ENCODE peak calls at places on chromosomes 7 and 10, in seven cellular contexts. One of them, this sample, is unnamed.

GRCh38 chr7:143906176-143906575 is 4.2 kb upstream of the TCAF1 start:
- DNase-seq in tibial nerve: no peak
- DNase-seq in hepatocyte: no peak
- DNase-seq in fibroblast of lung: no peak
- DNase-seq in transverse colon: no peak
- DNase-seq in CD4-positive, alpha-beta T cell: no peak
- DNase-seq in HCT116: no peak
- DNase-seq in this sample: no peak

GRCh38 chr10:126130291-126130710 is 233.9 kb downstream of the FANK1 start:
- DNase-seq in tibial nerve: peak; percentile 17
- DNase-seq in hepatocyte: no peak
- DNase-seq in fibroblast of lung: peak; percentile 69
- DNase-seq in transverse colon: no peak
- DNase-seq in CD4-positive, alpha-beta T cell: no peak
- DNase-seq in HCT116: no peak
- DNase-seq in this sample: peak; percentile 75

GRCh38 chr10:27642023-27642589 is 103.5 kb downstream of the MKX start:
- DNase-seq in tibial nerve: no peak
- DNase-seq in hepatocyte: no peak
- DNase-seq in fibroblast of lung: no peak
- DNase-seq in transverse colon: no peak
- DNase-seq in CD4-positive, alpha-beta T cell: no peak
- DNase-seq in HCT116: no peak
- DNase-seq in this sample: no peak

GRCh38 chr7:138243430-138243829 is 167.2 kb downstream of the AKR1D1 start:
- DNase-seq in tibial nerve: no peak
- DNase-seq in hepatocyte: peak; percentile 65
- DNase-seq in fibroblast of lung: peak; percentile 70
- DNase-seq in transverse colon: no peak
- DNase-seq in CD4-positive, alpha-beta T cell: no peak
- DNase-seq in HCT116: no peak
- DNase-seq in this sample: no peak

GRCh38 chr7:24817339-24817738 is 60.1 kb upstream of the GSDME start:
- DNase-seq in tibial nerve: no peak
- DNase-seq in hepatocyte: no peak
- DNase-seq in fibroblast of lung: peak; percentile 20
- DNase-seq in transverse colon: no peak
- DNase-seq in CD4-positive, alpha-beta T cell: no peak
- DNase-seq in HCT116: no peak
- DNase-seq in this sample: no peak

GRCh38 chr7:157416011-157416410 is 79.2 kb downstream of the DNAJB6 start:
- DNase-seq in tibial nerve: no peak
- DNase-seq in hepatocyte: no peak
- DNase-seq in fibroblast of lung: no peak
- DNase-seq in transverse colon: no peak
- DNase-seq in CD4-positive, alpha-beta T cell: no peak
- DNase-seq in HCT116: no peak
- DNase-seq in this sample: no peak

GRCh38 chr10:89151857-89152256 is 55.3 kb downstream of the CH25H start:
- DNase-seq in tibial nerve: no peak
- DNase-seq in hepatocyte: no peak
- DNase-seq in fibroblast of lung: peak; percentile 93
- DNase-seq in transverse colon: no peak
- DNase-seq in CD4-positive, alpha-beta T cell: no peak
- DNase-seq in HCT116: no peak
- DNase-seq in this sample: no peak

GRCh38 chr10:1779796-1780195 is 42.5 kb upstream of the ADARB2 start:
- DNase-seq in tibial nerve: no peak
- DNase-seq in hepatocyte: no peak
- DNase-seq in fibroblast of lung: no peak
- DNase-seq in transverse colon: no peak
- DNase-seq in CD4-positive, alpha-beta T cell: no peak
- DNase-seq in HCT116: no peak
- DNase-seq in this sample: no peak

GRCh38 chr10:44752451-44753441 is 158.4 kb upstream of the TMEM72 start:
- DNase-seq in tibial nerve: no peak
- DNase-seq in hepatocyte: no peak
- DNase-seq in fibroblast of lung: peak; percentile 100
- DNase-seq in transverse colon: no peak
- DNase-seq in CD4-positive, alpha-beta T cell: no peak
- DNase-seq in HCT116: no peak
- DNase-seq in this sample: no peak

GRCh38 chr7:144513332-144513731 is 109.8 kb upstream of the NOBOX start:
- DNase-seq in tibial nerve: no peak
- DNase-seq in hepatocyte: peak; percentile 35
- DNase-seq in fibroblast of lung: no peak
- DNase-seq in transverse colon: no peak
- DNase-seq in CD4-positive, alpha-beta T cell: no peak
- DNase-seq in HCT116: peak; percentile 35
- DNase-seq in this sample: no peak

GRCh38 chr7:47584128-47584865 is 2.4 kb upstream of the TNS3 start:
- DNase-seq in tibial nerve: no peak
- DNase-seq in hepatocyte: no peak
- DNase-seq in fibroblast of lung: no peak
- DNase-seq in transverse colon: no peak
- DNase-seq in CD4-positive, alpha-beta T cell: no peak
- DNase-seq in HCT116: no peak
- DNase-seq in this sample: no peak

GRCh38 chr7:2191026-2191425 is 41.7 kb downstream of the MAD1L1 start:
- DNase-seq in tibial nerve: no peak
- DNase-seq in hepatocyte: no peak
- DNase-seq in fibroblast of lung: peak; percentile 66
- DNase-seq in transverse colon: no peak
- DNase-seq in CD4-positive, alpha-beta T cell: no peak
- DNase-seq in HCT116: no peak
- DNase-seq in this sample: no peak

GRCh38 chr10:43218951-43219837 is 47.7 kb downstream of the RASGEF1A start:
- DNase-seq in tibial nerve: no peak
- DNase-seq in hepatocyte: no peak
- DNase-seq in fibroblast of lung: no peak
- DNase-seq in transverse colon: no peak
- DNase-seq in CD4-positive, alpha-beta T cell: no peak
- DNase-seq in HCT116: no peak
- DNase-seq in this sample: no peak

GRCh38 chr7:135258585-135258984 is 24.9 kb downstream of the STRA8 start:
- DNase-seq in tibial nerve: no peak
- DNase-seq in hepatocyte: no peak
- DNase-seq in fibroblast of lung: no peak
- DNase-seq in transverse colon: no peak
- DNase-seq in CD4-positive, alpha-beta T cell: no peak
- DNase-seq in HCT116: no peak
- DNase-seq in this sample: no peak

GRCh38 chr10:92574545-92575377 is 868 bp upstream of the IDE start:
- DNase-seq in tibial nerve: no peak
- DNase-seq in hepatocyte: no peak
- DNase-seq in fibroblast of lung: no peak
- DNase-seq in transverse colon: no peak
- DNase-seq in CD4-positive, alpha-beta T cell: no peak
- DNase-seq in HCT116: no peak
- DNase-seq in this sample: no peak

GRCh38 chr10:109914966-109915365 is 8.3 kb downstream of the XPNPEP1 start:
- DNase-seq in tibial nerve: no peak
- DNase-seq in hepatocyte: peak; percentile 83
- DNase-seq in fibroblast of lung: peak; percentile 97
- DNase-seq in transverse colon: peak; percentile 54
- DNase-seq in CD4-positive, alpha-beta T cell: no peak
- DNase-seq in HCT116: peak; percentile 62
- DNase-seq in this sample: no peak

GRCh38 chr10:88913157-88913556 is 33.1 kb downstream of the STAMBPL1 start:
- DNase-seq in tibial nerve: no peak
- DNase-seq in hepatocyte: peak; percentile 13
- DNase-seq in fibroblast of lung: no peak
- DNase-seq in transverse colon: no peak
- DNase-seq in CD4-positive, alpha-beta T cell: no peak
- DNase-seq in HCT116: no peak
- DNase-seq in this sample: no peak

GRCh38 chr10:1638889-1639418 is 98.4 kb downstream of the ADARB2 start:
- DNase-seq in tibial nerve: no peak
- DNase-seq in hepatocyte: no peak
- DNase-seq in fibroblast of lung: no peak
- DNase-seq in transverse colon: no peak
- DNase-seq in CD4-positive, alpha-beta T cell: no peak
- DNase-seq in HCT116: no peak
- DNase-seq in this sample: peak; percentile 49

GRCh38 chr7:106788637-106789036 is 76.4 kb upstream of the PIK3CG start:
- DNase-seq in tibial nerve: no peak
- DNase-seq in hepatocyte: no peak
- DNase-seq in fibroblast of lung: no peak
- DNase-seq in transverse colon: no peak
- DNase-seq in CD4-positive, alpha-beta T cell: no peak
- DNase-seq in HCT116: no peak
- DNase-seq in this sample: no peak

GRCh38 chr10:28806951-28807759 is 129.8 kb downstream of the BAMBI start:
- DNase-seq in tibial nerve: no peak
- DNase-seq in hepatocyte: no peak
- DNase-seq in fibroblast of lung: no peak
- DNase-seq in transverse colon: no peak
- DNase-seq in CD4-positive, alpha-beta T cell: no peak
- DNase-seq in HCT116: no peak
- DNase-seq in this sample: no peak

GRCh38 chr7:11327633-11328032 is 354.0 kb downstream of the PHF14 start:
- DNase-seq in tibial nerve: no peak
- DNase-seq in hepatocyte: no peak
- DNase-seq in fibroblast of lung: peak; percentile 13
- DNase-seq in transverse colon: no peak
- DNase-seq in CD4-positive, alpha-beta T cell: no peak
- DNase-seq in HCT116: no peak
- DNase-seq in this sample: no peak

GRCh38 chr10:97755718-97756117 is 16.1 kb downstream of the SFRP5 start:
- DNase-seq in tibial nerve: no peak
- DNase-seq in hepatocyte: no peak
- DNase-seq in fibroblast of lung: no peak
- DNase-seq in transverse colon: no peak
- DNase-seq in CD4-positive, alpha-beta T cell: no peak
- DNase-seq in HCT116: no peak
- DNase-seq in this sample: no peak

GRCh38 chr7:49187543-49188268 is 263.4 kb downstream of the CDC14C start:
- DNase-seq in tibial nerve: no peak
- DNase-seq in hepatocyte: no peak
- DNase-seq in fibroblast of lung: no peak
- DNase-seq in transverse colon: no peak
- DNase-seq in CD4-positive, alpha-beta T cell: no peak
- DNase-seq in HCT116: no peak
- DNase-seq in this sample: no peak

GRCh38 chr10:19979628-19980027 is 163.4 kb downstream of the PLXDC2 start:
- DNase-seq in tibial nerve: no peak
- DNase-seq in hepatocyte: no peak
- DNase-seq in fibroblast of lung: peak; percentile 45
- DNase-seq in transverse colon: no peak
- DNase-seq in CD4-positive, alpha-beta T cell: no peak
- DNase-seq in HCT116: no peak
- DNase-seq in this sample: no peak

GRCh38 chr10:64505496-64505895 is 984.3 kb downstream of the REEP3 start:
- DNase-seq in tibial nerve: no peak
- DNase-seq in hepatocyte: no peak
- DNase-seq in fibroblast of lung: no peak
- DNase-seq in transverse colon: no peak
- DNase-seq in CD4-positive, alpha-beta T cell: no peak
- DNase-seq in HCT116: no peak
- DNase-seq in this sample: no peak

GRCh38 chr10:115390607-115391006 is 297.4 kb downstream of the ATRNL1 start:
- DNase-seq in tibial nerve: no peak
- DNase-seq in hepatocyte: no peak
- DNase-seq in fibroblast of lung: no peak
- DNase-seq in transverse colon: no peak
- DNase-seq in CD4-positive, alpha-beta T cell: no peak
- DNase-seq in HCT116: no peak
- DNase-seq in this sample: no peak

GRCh38 chr7:114048386-114049235 is 129.8 kb upstream of the PPP1R3A start:
- DNase-seq in tibial nerve: no peak
- DNase-seq in hepatocyte: peak; percentile 11
- DNase-seq in fibroblast of lung: peak; percentile 45
- DNase-seq in transverse colon: no peak
- DNase-seq in CD4-positive, alpha-beta T cell: no peak
- DNase-seq in HCT116: no peak
- DNase-seq in this sample: no peak

GRCh38 chr7:47878662-47879061 is 69.6 kb downstream of the PKD1L1 start:
- DNase-seq in tibial nerve: no peak
- DNase-seq in hepatocyte: no peak
- DNase-seq in fibroblast of lung: no peak
- DNase-seq in transverse colon: no peak
- DNase-seq in CD4-positive, alpha-beta T cell: no peak
- DNase-seq in HCT116: no peak
- DNase-seq in this sample: no peak

GRCh38 chr10:48749254-48749787 is 64.6 kb downstream of the WDFY4 start:
- DNase-seq in tibial nerve: no peak
- DNase-seq in hepatocyte: no peak
- DNase-seq in fibroblast of lung: no peak
- DNase-seq in transverse colon: no peak
- DNase-seq in CD4-positive, alpha-beta T cell: no peak
- DNase-seq in HCT116: no peak
- DNase-seq in this sample: peak; percentile 40
- H3K9me3 ChIP-seq in tibial nerve: no peaks in the 10 kb centered on the region
- H3K9me3 ChIP-seq in hepatocyte: no peaks in the 10 kb centered on the region
- H3K9me3 ChIP-seq in fibroblast of lung: no peaks in the 10 kb centered on the region
- H3K9me3 ChIP-seq in transverse colon: no peaks in the 10 kb centered on the region
- H3K9me3 ChIP-seq in CD4-positive, alpha-beta T cell: no peaks in the 10 kb centered on the region
- H3K9me3 ChIP-seq in HCT116: no peaks in the 10 kb centered on the region
- H3K9me3 ChIP-seq in this sample: no peaks in the 10 kb centered on the region

GRCh38 chr7:71349583-71350481 is 217.9 kb downstream of the GALNT17 start:
- DNase-seq in tibial nerve: no peak
- DNase-seq in hepatocyte: no peak
- DNase-seq in fibroblast of lung: no peak
- DNase-seq in transverse colon: no peak
- DNase-seq in CD4-positive, alpha-beta T cell: no peak
- DNase-seq in HCT116: no peak
- DNase-seq in this sample: no peak
- H3K9me3 ChIP-seq in tibial nerve: no peaks in the 10 kb centered on the region
- H3K9me3 ChIP-seq in hepatocyte: no peaks in the 10 kb centered on the region
- H3K9me3 ChIP-seq in fibroblast of lung: no peaks in the 10 kb centered on the region
- H3K9me3 ChIP-seq in transverse colon: no peaks in the 10 kb centered on the region
- H3K9me3 ChIP-seq in CD4-positive, alpha-beta T cell: no peaks in the 10 kb centered on the region
- H3K9me3 ChIP-seq in HCT116: peaks cover 22% of the 10 kb centered on the region
- H3K9me3 ChIP-seq in this sample: peaks cover 9% of the 10 kb centered on the region

DNA sequence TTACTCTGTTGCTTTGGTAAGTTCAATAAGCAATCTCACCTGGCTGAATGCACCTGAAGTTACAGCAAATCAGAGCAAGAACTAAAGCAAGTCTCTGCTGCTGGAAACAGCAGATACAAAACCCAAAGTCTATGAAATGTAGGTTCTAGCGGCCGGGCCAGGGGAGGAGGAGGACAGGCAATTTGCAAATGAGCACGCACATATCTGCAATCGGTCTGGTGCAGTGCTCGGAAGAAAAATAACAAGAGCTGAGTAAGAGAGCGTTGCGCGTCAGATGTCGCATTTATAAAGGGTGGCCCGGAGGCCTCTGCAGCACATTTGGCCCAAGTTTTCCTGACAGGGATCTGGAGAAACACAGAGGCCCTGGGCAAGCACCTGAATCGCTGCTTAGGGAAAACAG is 193.8 kb downstream of the FAM107B start:
- DNase-seq in tibial nerve: no peak
- DNase-seq in hepatocyte: no peak
- DNase-seq in fibroblast of lung: no peak
- DNase-seq in transverse colon: no peak
- DNase-seq in CD4-positive, alpha-beta T cell: no peak
- DNase-seq in HCT116: no peak
- DNase-seq in this sample: no peak
- H3K9me3 ChIP-seq in tibial nerve: no peaks in the 10 kb centered on the region
- H3K9me3 ChIP-seq in hepatocyte: no peaks in the 10 kb centered on the region
- H3K9me3 ChIP-seq in fibroblast of lung: no peaks in the 10 kb centered on the region
- H3K9me3 ChIP-seq in transverse colon: no peaks in the 10 kb centered on the region
- H3K9me3 ChIP-seq in CD4-positive, alpha-beta T cell: no peaks in the 10 kb centered on the region
- H3K9me3 ChIP-seq in HCT116: no peaks in the 10 kb centered on the region
- H3K9me3 ChIP-seq in this sample: no peaks in the 10 kb centered on the region

GRCh38 chr10:18352175-18352574 is 212.0 kb downstream of the CACNB2 start:
- DNase-seq in tibial nerve: no peak
- DNase-seq in hepatocyte: no peak
- DNase-seq in fibroblast of lung: no peak
- DNase-seq in transverse colon: no peak
- DNase-seq in CD4-positive, alpha-beta T cell: no peak
- DNase-seq in HCT116: no peak
- DNase-seq in this sample: no peak
- H3K9me3 ChIP-seq in tibial nerve: no peaks in the 10 kb centered on the region
- H3K9me3 ChIP-seq in hepatocyte: no peaks in the 10 kb centered on the region
- H3K9me3 ChIP-seq in fibroblast of lung: no peaks in the 10 kb centered on the region
- H3K9me3 ChIP-seq in transverse colon: no peaks in the 10 kb centered on the region
- H3K9me3 ChIP-seq in CD4-positive, alpha-beta T cell: no peaks in the 10 kb centered on the region
- H3K9me3 ChIP-seq in HCT116: no peaks in the 10 kb centered on the region
- H3K9me3 ChIP-seq in this sample: no peaks in the 10 kb centered on the region